ENCODE peak calls at places on chromosomes 7 and 10, in four cellular contexts. One of them, this sample, is unnamed.

GRCh38 chr7:4612237-4612636 is 69.9 kb upstream of the FOXK1 start:
- DNase-seq in K562: no peak
- DNase-seq in GM12878: no peak
- DNase-seq in HepG2: no peak
- DNase-seq in this sample: no peak

GRCh38 chr7:45000096-45001032 is at the start of gene CCM2:
- DNase-seq in K562: no peak
- DNase-seq in GM12878: no peak
- DNase-seq in HepG2: no peak
- DNase-seq in this sample: peak; percentile 44

GRCh38 chr10:1291178-1292090 is 235.2 kb downstream of the WDR37 start:
- DNase-seq in K562: no peak
- DNase-seq in GM12878: no peak
- DNase-seq in HepG2: no peak
- DNase-seq in this sample: no peak

GRCh38 chr10:1454428-1454827 is 282.9 kb downstream of the ADARB2 start:
- DNase-seq in K562: no peak
- DNase-seq in GM12878: peak; percentile 63
- DNase-seq in HepG2: no peak
- DNase-seq in this sample: no peak

GRCh38 chr10:112362833-112363232 is 11.1 kb upstream of the ACSL5 start:
- DNase-seq in K562: no peak
- DNase-seq in GM12878: no peak
- DNase-seq in HepG2: no peak
- DNase-seq in this sample: no peak

GRCh38 chr7:129095258-129095657 is 40.3 kb upstream of the TNPO3 start:
- DNase-seq in K562: no peak
- DNase-seq in GM12878: peak; percentile 80
- DNase-seq in HepG2: no peak
- DNase-seq in this sample: no peak

GRCh38 chr10:68175954-68176353 is 56.0 kb downstream of the ATOH7 start:
- DNase-seq in K562: no peak
- DNase-seq in GM12878: no peak
- DNase-seq in HepG2: no peak
- DNase-seq in this sample: no peak

GRCh38 chr10:10438335-10439123 is 579.1 kb upstream of the CELF2 start:
- DNase-seq in K562: no peak
- DNase-seq in GM12878: no peak
- DNase-seq in HepG2: no peak
- DNase-seq in this sample: no peak

GRCh38 chr7:45686441-45687184 is 112.4 kb downstream of the ADCY1 start:
- DNase-seq in K562: no peak
- DNase-seq in GM12878: no peak
- DNase-seq in HepG2: no peak
- DNase-seq in this sample: no peak

GRCh38 chr7:84002348-84002747 is 192.2 kb downstream of the SEMA3A start:
- DNase-seq in K562: no peak
- DNase-seq in GM12878: no peak
- DNase-seq in HepG2: no peak
- DNase-seq in this sample: no peak

GRCh38 chr7:9608560-9608959 is 1175.2 kb downstream of the NXPH1 start:
- DNase-seq in K562: no peak
- DNase-seq in GM12878: no peak
- DNase-seq in HepG2: no peak
- DNase-seq in this sample: no peak

GRCh38 chr7:76292206-76292573 is 10.3 kb upstream of the HSPB1 start:
- DNase-seq in K562: no peak
- DNase-seq in GM12878: no peak
- DNase-seq in HepG2: peak; percentile 40
- DNase-seq in this sample: no peak

GRCh38 chr10:44398747-44399477 is 14.0 kb upstream of the CXCL12 start:
- DNase-seq in K562: no peak
- DNase-seq in GM12878: no peak
- DNase-seq in HepG2: no peak
- DNase-seq in this sample: no peak

GRCh38 chr7:133235212-133235883 is 17.5 kb upstream of the EXOC4 start:
- DNase-seq in K562: no peak
- DNase-seq in GM12878: no peak
- DNase-seq in HepG2: no peak
- DNase-seq in this sample: no peak

GRCh38 chr10:12699258-12699700 is 302.2 kb downstream of the CCDC3 start:
- DNase-seq in K562: no peak
- DNase-seq in GM12878: no peak
- DNase-seq in HepG2: peak; percentile 20
- DNase-seq in this sample: no peak

GRCh38 chr10:20215547-20216152 is 399.4 kb downstream of the PLXDC2 start:
- DNase-seq in K562: no peak
- DNase-seq in GM12878: no peak
- DNase-seq in HepG2: no peak
- DNase-seq in this sample: no peak

GRCh38 chr10:133309111-133309719 is 501 bp downstream of the ZNF511 start:
- DNase-seq in K562: peak; percentile 89
- DNase-seq in GM12878: peak; percentile 39
- DNase-seq in HepG2: peak; percentile 60
- DNase-seq in this sample: peak; percentile 99

GRCh38 chr10:78211476-78212110 is 177.9 kb downstream of the RPS24 start:
- DNase-seq in K562: no peak
- DNase-seq in GM12878: no peak
- DNase-seq in HepG2: peak; percentile 16
- DNase-seq in this sample: no peak

GRCh38 chr10:69684020-69684980 is 54.3 kb downstream of the FAM241B start:
- DNase-seq in K562: no peak
- DNase-seq in GM12878: no peak
- DNase-seq in HepG2: peak; percentile 46
- DNase-seq in this sample: no peak

GRCh38 chr7:138958026-138958956 is 22.9 kb downstream of the KIAA1549 start:
- DNase-seq in K562: no peak
- DNase-seq in GM12878: no peak
- DNase-seq in HepG2: no peak
- DNase-seq in this sample: no peak

GRCh38 chr7:32102432-32102851 is 32.2 kb upstream of the PDE1C start:
- DNase-seq in K562: no peak
- DNase-seq in GM12878: no peak
- DNase-seq in HepG2: no peak
- DNase-seq in this sample: no peak

GRCh38 chr7:23157679-23158078 is 24.2 kb upstream of the NUP42 start:
- DNase-seq in K562: no peak
- DNase-seq in GM12878: no peak
- DNase-seq in HepG2: no peak
- DNase-seq in this sample: no peak

GRCh38 chr10:69472544-69472943 is 21.3 kb downstream of the TSPAN15 start:
- DNase-seq in K562: no peak
- DNase-seq in GM12878: no peak
- DNase-seq in HepG2: no peak
- DNase-seq in this sample: no peak

GRCh38 chr7:71754828-71755227 is 622.9 kb downstream of the GALNT17 start:
- DNase-seq in K562: no peak
- DNase-seq in GM12878: no peak
- DNase-seq in HepG2: no peak
- DNase-seq in this sample: no peak

GRCh38 chr7:82521906-82522445 is 78.4 kb upstream of the CACNA2D1 start:
- DNase-seq in K562: no peak
- DNase-seq in GM12878: no peak
- DNase-seq in HepG2: no peak
- DNase-seq in this sample: no peak

GRCh38 chr7:155807013-155807804 is 5.1 kb downstream of the SHH start:
- DNase-seq in K562: no peak
- DNase-seq in GM12878: no peak
- DNase-seq in HepG2: no peak
- DNase-seq in this sample: no peak

GRCh38 chr10:113442340-113442739 is 110.5 kb upstream of the HABP2 start:
- DNase-seq in K562: no peak
- DNase-seq in GM12878: no peak
- DNase-seq in HepG2: no peak
- DNase-seq in this sample: no peak

GRCh38 chr7:155181768-155182167 is 111.6 kb downstream of the HTR5A start:
- DNase-seq in K562: no peak
- DNase-seq in GM12878: no peak
- DNase-seq in HepG2: no peak
- DNase-seq in this sample: no peak

GRCh38 chr10:78433722-78434535 is 400.3 kb downstream of the RPS24 start:
- DNase-seq in K562: no peak
- DNase-seq in GM12878: no peak
- DNase-seq in HepG2: no peak
- DNase-seq in this sample: no peak

GRCh38 chr7:954330-955238 is at the start of gene ADAP1:
- DNase-seq in K562: peak; percentile 62
- DNase-seq in GM12878: no peak
- DNase-seq in HepG2: no peak
- DNase-seq in this sample: peak; percentile 73

GRCh38 chr10:100687143-100687953 is 58.0 kb upstream of the PAX2 start:
- DNase-seq in K562: no peak
- DNase-seq in GM12878: no peak
- DNase-seq in HepG2: no peak
- DNase-seq in this sample: no peak

GRCh38 chr10:101011517-101012423 is 12.2 kb downstream of the LZTS2 start:
- DNase-seq in K562: peak; percentile 68
- DNase-seq in GM12878: no peak
- DNase-seq in HepG2: peak; percentile 73
- DNase-seq in this sample: peak; percentile 67

GRCh38 chr10:104045151-104046089 is 40.3 kb downstream of the COL17A1 start:
- DNase-seq in K562: peak; percentile 17
- DNase-seq in GM12878: no peak
- DNase-seq in HepG2: peak; percentile 45
- DNase-seq in this sample: peak; percentile 72

GRCh38 chr10:32340596-32341180 is 6.3 kb downstream of the EPC1 start:
- DNase-seq in K562: no peak
- DNase-seq in GM12878: no peak
- DNase-seq in HepG2: no peak
- DNase-seq in this sample: no peak

GRCh38 chr10:73211106-73211811 is 35.8 kb downstream of the DNAJC9 start:
- DNase-seq in K562: no peak
- DNase-seq in GM12878: no peak
- DNase-seq in HepG2: no peak
- DNase-seq in this sample: no peak

GRCh38 chr7:6424702-6425072 is 23.1 kb downstream of the DAGLB start:
- DNase-seq in K562: no peak
- DNase-seq in GM12878: no peak
- DNase-seq in HepG2: no peak
- DNase-seq in this sample: no peak

GRCh38 chr7:6917258-6917657 is 91.2 kb upstream of the CCZ1B start:
- DNase-seq in K562: no peak
- DNase-seq in GM12878: no peak
- DNase-seq in HepG2: no peak
- DNase-seq in this sample: no peak

GRCh38 chr10:69801434-69802315 is at the start of gene COL13A1:
- DNase-seq in K562: peak; percentile 29
- DNase-seq in GM12878: no peak
- DNase-seq in HepG2: no peak
- DNase-seq in this sample: peak; percentile 64

GRCh38 chr7:33070277-33070676 is 7.7 kb upstream of the NT5C3A start:
- DNase-seq in K562: no peak
- DNase-seq in GM12878: no peak
- DNase-seq in HepG2: no peak
- DNase-seq in this sample: no peak

GRCh38 chr10:110172155-110172554 is 35.2 kb upstream of the MXI1 start:
- DNase-seq in K562: no peak
- DNase-seq in GM12878: no peak
- DNase-seq in HepG2: no peak
- DNase-seq in this sample: no peak

GRCh38 chr10:125172694-125173093 is 12.3 kb upstream of the CTBP2 start:
- DNase-seq in K562: no peak
- DNase-seq in GM12878: no peak
- DNase-seq in HepG2: no peak
- DNase-seq in this sample: no peak
- TF ChIP-seq FOXK2 in K562: no peak
- TF ChIP-seq FOXK2 in GM12878: no peak
- TF ChIP-seq FOXK2 in HepG2: no peak
- TF ChIP-seq FOXK2 in this sample: no peak

GRCh38 chr7:157734926-157735640 is 398.3 kb downstream of the DNAJB6 start:
- DNase-seq in K562: no peak
- DNase-seq in GM12878: no peak
- DNase-seq in HepG2: no peak
- DNase-seq in this sample: no peak
- TF ChIP-seq FOXK2 in K562: no peak
- TF ChIP-seq FOXK2 in GM12878: no peak
- TF ChIP-seq FOXK2 in HepG2: no peak
- TF ChIP-seq FOXK2 in this sample: no peak

DNA sequence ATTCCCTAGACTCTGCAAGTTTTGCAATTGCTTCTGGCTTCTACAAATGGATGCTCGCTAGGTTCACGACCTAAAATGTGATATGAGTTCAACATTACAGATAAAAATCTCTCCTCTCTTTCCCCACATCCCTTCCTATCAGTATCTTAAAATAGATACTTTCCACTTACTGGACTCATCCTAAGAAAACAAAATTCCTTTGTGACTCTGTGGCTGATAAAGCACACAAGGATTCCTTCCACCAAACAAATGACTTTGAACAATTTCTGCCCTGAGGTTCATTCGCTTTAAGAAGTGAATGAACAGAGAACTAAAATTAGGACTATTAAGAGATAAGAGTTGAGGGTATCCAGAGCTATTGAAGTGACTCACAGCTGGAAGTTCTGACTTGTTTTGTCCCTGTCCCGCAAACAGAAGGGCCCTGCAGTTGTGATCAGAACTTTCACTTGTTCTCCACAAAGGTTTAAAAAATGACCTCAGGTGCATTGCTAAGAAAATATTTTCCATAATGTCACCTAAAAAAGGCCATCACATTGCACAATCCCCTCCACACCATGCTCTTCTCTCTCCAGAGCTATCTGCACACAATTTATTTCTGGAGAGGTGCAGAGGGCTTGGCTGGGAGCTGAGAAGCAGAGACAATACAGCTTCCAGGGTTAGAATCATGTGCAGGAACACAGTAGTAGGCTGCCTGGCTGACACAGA is 96.1 kb downstream of the PIP4K2A start:
- DNase-seq in K562: no peak
- DNase-seq in GM12878: no peak
- DNase-seq in HepG2: peak; percentile 84
- DNase-seq in this sample: no peak
- TF ChIP-seq FOXK2 in K562: no peak
- TF ChIP-seq FOXK2 in GM12878: no peak
- TF ChIP-seq FOXK2 in HepG2: no peak
- TF ChIP-seq FOXK2 in this sample: no peak

GRCh38 chr10:96021332-96021731 is 22.1 kb upstream of the CCNJ start:
- DNase-seq in K562: no peak
- DNase-seq in GM12878: no peak
- DNase-seq in HepG2: no peak
- DNase-seq in this sample: no peak

GRCh38 chr10:96023168-96023567 is 20.2 kb upstream of the CCNJ start:
- DNase-seq in K562: no peak
- DNase-seq in GM12878: no peak
- DNase-seq in HepG2: no peak
- DNase-seq in this sample: no peak

GRCh38 chr10:96022739-96023138 is 20.6 kb upstream of the CCNJ start:
- DNase-seq in K562: peak; percentile 15
- DNase-seq in GM12878: no peak
- DNase-seq in HepG2: no peak
- DNase-seq in this sample: no peak

GRCh38 chr10:96025566-96025965 is 17.8 kb upstream of the CCNJ start:
- DNase-seq in K562: peak; percentile 17
- DNase-seq in GM12878: no peak
- DNase-seq in HepG2: peak; percentile 32
- DNase-seq in this sample: peak; percentile 63
- TF ChIP-seq FOXK2 in K562: no peak
- TF ChIP-seq FOXK2 in GM12878: no peak
- TF ChIP-seq FOXK2 in HepG2: no peak
- TF ChIP-seq FOXK2 in this sample: no peak

This sample was measured in HEK293T.